ENCODE peak calls at places on chromosomes 11 and 22, in five cellular contexts. One of them, this sample, is unnamed.

GRCh38 chr11:125724125-125724524 is 22.0 kb upstream of the PATE1 start:
- DNase-seq in HEK293T: no peak
- DNase-seq in upper lobe of right lung: no peak
- DNase-seq in T-helper 1 cell: no peak
- DNase-seq in left colon: no peak
- DNase-seq in this sample: no peak

GRCh38 chr22:28297504-28297903 is 378.4 kb upstream of the PITPNB start:
- DNase-seq in T-helper 1 cell: no peak
- DNase-seq in upper lobe of right lung: no peak
- DNase-seq in HEK293T: no peak
- DNase-seq in left colon: peak
- DNase-seq in this sample: no peak

GRCh38 chr11:67507242-67507890 is 596 bp downstream of the CDK2AP2 start:
- DNase-seq in upper lobe of right lung: no peak
- DNase-seq in HEK293T: no peak
- DNase-seq in left colon: peak
- DNase-seq in T-helper 1 cell: no peak
- DNase-seq in this sample: no peak

GRCh38 chr11:14320020-14320419 is 39.0 kb downstream of the RRAS2 start:
- DNase-seq in upper lobe of right lung: no peak
- DNase-seq in HEK293T: no peak
- DNase-seq in left colon: no peak
- DNase-seq in T-helper 1 cell: no peak
- DNase-seq in this sample: no peak

GRCh38 chr11:10298342-10298741 is 4.3 kb upstream of the SBF2 start:
- DNase-seq in left colon: no peak
- DNase-seq in HEK293T: no peak
- DNase-seq in T-helper 1 cell: no peak
- DNase-seq in upper lobe of right lung: no peak
- DNase-seq in this sample: no peak

GRCh38 chr11:65429724-65430405 is 7.3 kb downstream of the NEAT1 start:
- DNase-seq in T-helper 1 cell: no peak
- DNase-seq in left colon: peak
- DNase-seq in HEK293T: no peak
- DNase-seq in upper lobe of right lung: peak
- DNase-seq in this sample: no peak

GRCh38 chr11:15483205-15483604 is 368.5 kb downstream of the INSC start:
- DNase-seq in T-helper 1 cell: no peak
- DNase-seq in upper lobe of right lung: no peak
- DNase-seq in HEK293T: no peak
- DNase-seq in left colon: no peak
- DNase-seq in this sample: no peak

GRCh38 chr22:37403267-37403960 is 23.9 kb downstream of the ELFN2 start:
- DNase-seq in HEK293T: no peak
- DNase-seq in left colon: no peak
- DNase-seq in upper lobe of right lung: no peak
- DNase-seq in T-helper 1 cell: no peak
- DNase-seq in this sample: peak

GRCh38 chr11:746289-747175 is 732 bp upstream of the TALDO1 start:
- DNase-seq in T-helper 1 cell: no peak
- DNase-seq in upper lobe of right lung: no peak
- DNase-seq in left colon: no peak
- DNase-seq in HEK293T: no peak
- DNase-seq in this sample: peak

GRCh38 chr11:95256204-95256819 is 25.3 kb upstream of the SESN3 start:
- DNase-seq in upper lobe of right lung: no peak
- DNase-seq in T-helper 1 cell: no peak
- DNase-seq in left colon: no peak
- DNase-seq in HEK293T: no peak
- DNase-seq in this sample: no peak

GRCh38 chr22:22195265-22196017 is 49.1 kb upstream of the VPREB1 start:
- DNase-seq in HEK293T: peak
- DNase-seq in upper lobe of right lung: peak
- DNase-seq in T-helper 1 cell: peak
- DNase-seq in left colon: peak
- DNase-seq in this sample: peak

GRCh38 chr11:105046898-105047579 is 1.9 kb upstream of the CARD16 start:
- DNase-seq in upper lobe of right lung: no peak
- DNase-seq in HEK293T: no peak
- DNase-seq in left colon: no peak
- DNase-seq in T-helper 1 cell: no peak
- DNase-seq in this sample: no peak

GRCh38 chr11:69119170-69119569 is 36.6 kb upstream of the SMIM38 start:
- DNase-seq in upper lobe of right lung: no peak
- DNase-seq in T-helper 1 cell: no peak
- DNase-seq in left colon: no peak
- DNase-seq in HEK293T: no peak
- DNase-seq in this sample: no peak

GRCh38 chr11:48087974-48088681 is 107.8 kb downstream of the PTPRJ start:
- DNase-seq in upper lobe of right lung: no peak
- DNase-seq in T-helper 1 cell: no peak
- DNase-seq in HEK293T: no peak
- DNase-seq in left colon: peak
- DNase-seq in this sample: no peak

GRCh38 chr11:125166347-125166841 is 1.8 kb downstream of the PKNOX2 start:
- DNase-seq in HEK293T: no peak
- DNase-seq in left colon: no peak
- DNase-seq in T-helper 1 cell: no peak
- DNase-seq in upper lobe of right lung: no peak
- DNase-seq in this sample: no peak

GRCh38 chr11:117874253-117874909 is 2.1 kb downstream of the FXYD6 start:
- DNase-seq in left colon: no peak
- DNase-seq in upper lobe of right lung: no peak
- DNase-seq in T-helper 1 cell: no peak
- DNase-seq in HEK293T: no peak
- DNase-seq in this sample: no peak

GRCh38 chr11:18229501-18229900 is 7.1 kb downstream of the SAA4 start:
- DNase-seq in T-helper 1 cell: no peak
- DNase-seq in left colon: no peak
- DNase-seq in HEK293T: no peak
- DNase-seq in upper lobe of right lung: no peak
- DNase-seq in this sample: no peak

GRCh38 chr11:69320756-69321741 is 27.1 kb downstream of the MYEOV start:
- DNase-seq in HEK293T: no peak
- DNase-seq in upper lobe of right lung: peak
- DNase-seq in T-helper 1 cell: no peak
- DNase-seq in left colon: no peak
- DNase-seq in this sample: no peak

GRCh38 chr22:39169797-39170466 is 17.5 kb upstream of the CBX7 start:
- DNase-seq in upper lobe of right lung: no peak
- DNase-seq in HEK293T: no peak
- DNase-seq in T-helper 1 cell: no peak
- DNase-seq in left colon: no peak
- DNase-seq in this sample: no peak

GRCh38 chr11:71385091-71385490 is 63.1 kb downstream of the DHCR7 start:
- DNase-seq in T-helper 1 cell: no peak
- DNase-seq in left colon: no peak
- DNase-seq in upper lobe of right lung: no peak
- DNase-seq in HEK293T: no peak
- DNase-seq in this sample: no peak

GRCh38 chr22:22897947-22898346 is 10.3 kb downstream of the IGLL5 start:
- DNase-seq in HEK293T: no peak
- DNase-seq in upper lobe of right lung: no peak
- DNase-seq in left colon: no peak
- DNase-seq in T-helper 1 cell: no peak
- DNase-seq in this sample: no peak

GRCh38 chr11:110490886-110491285 is 61.1 kb downstream of the FDX1 start:
- DNase-seq in left colon: no peak
- DNase-seq in T-helper 1 cell: no peak
- DNase-seq in upper lobe of right lung: no peak
- DNase-seq in HEK293T: no peak
- DNase-seq in this sample: no peak

GRCh38 chr22:48951836-48952235 is 875.8 kb downstream of the BRD1 start:
- DNase-seq in T-helper 1 cell: no peak
- DNase-seq in HEK293T: no peak
- DNase-seq in upper lobe of right lung: no peak
- DNase-seq in left colon: no peak
- DNase-seq in this sample: no peak

GRCh38 chr11:43987384-43988039 is 45.1 kb downstream of the C11orf96 start:
- DNase-seq in HEK293T: no peak
- DNase-seq in T-helper 1 cell: no peak
- DNase-seq in upper lobe of right lung: peak
- DNase-seq in left colon: peak
- DNase-seq in this sample: no peak

GRCh38 chr22:27213291-27213690 is 555.9 kb downstream of the MIAT start:
- DNase-seq in T-helper 1 cell: no peak
- DNase-seq in left colon: no peak
- DNase-seq in upper lobe of right lung: no peak
- DNase-seq in HEK293T: no peak
- DNase-seq in this sample: no peak